ENCODE peak calls at places on chromosomes 12 and 14, in seven cellular contexts. B is left ventricle myocardium inferior; P is activated CD4-positive, alpha-beta T cell treated with anti-CD3 and anti-CD28 coated beads for 48 hours; D is stimulated activated effector memory CD8-positive, alpha-beta T cell treated with anti-CD3 and anti-CD28 coated beads, Interleukin-12 subunit alpha, Interleukin-12 subunit beta, amount 100 ng/mL, for 72 hours; R is choroid plexus epithelial cell; K is posterior cingulate gyrus; A is stimulated activated naive CD4-positive, alpha-beta T cell. W is an unnamed sample.

GRCh38 chr14:75132374-75133086 is 5.7 kb upstream of the NEK9 start:
- DNase-seq in P (peak), R (peak), B (no peak), D (peak), A (peak), K (no peak), W (peak)

GRCh38 chr12:11716794-11717532 is 67.5 kb downstream of the ETV6 start:
- DNase-seq in P (no peak), R (no peak), D (no peak), B (no peak), K (no peak), A (no peak), W (no peak)

GRCh38 chr12:5155866-5156265 is 112.2 kb downstream of the KCNA5 start:
- DNase-seq in P (no peak), D (no peak), R (no peak), B (no peak), K (no peak), A (no peak), W (no peak)

GRCh38 chr12:27561535-27562350 is 37.7 kb downstream of the PPFIBP1 start:
- DNase-seq in D (no peak), K (peak), P (no peak), R (no peak), A (no peak), B (no peak), W (no peak)

GRCh38 chr14:68792830-68793733 is at the start of gene ZFP36L1:
- DNase-seq in B (peak), D (peak), P (peak), R (peak), K (peak), A (peak), W (peak)

GRCh38 chr12:20492251-20492728 is 124.0 kb downstream of the PDE3A start:
- DNase-seq in K (no peak), B (no peak), D (no peak), R (peak), P (peak), A (no peak), W (no peak)

GRCh38 chr12:115354007-115354452 is 670.1 kb upstream of the TBX3 start:
- DNase-seq in B (no peak), A (no peak), P (peak), R (peak), K (no peak), D (no peak), W (no peak)

GRCh38 chr14:24941719-24942118 is 108.2 kb downstream of the STXBP6 start:
- DNase-seq in B (no peak), R (no peak), A (no peak), K (peak), D (no peak), P (no peak), W (no peak)

GRCh38 chr12:49043856-49044258 is 16.7 kb downstream of the KMT2D start:
- DNase-seq in D (peak), A (peak), P (peak), K (peak), R (peak), B (peak), W (peak)

GRCh38 chr14:55102141-55102547 is 26.9 kb upstream of the LGALS3 start:
- DNase-seq in B (peak), A (no peak), K (peak), D (peak), R (peak), P (peak), W (peak)

GRCh38 chr12:120965534-120966091 is 12.7 kb upstream of the HNF1A start:
- DNase-seq in R (no peak), K (no peak), P (no peak), A (no peak), B (no peak), D (no peak), W (no peak)

GRCh38 chr12:51238037-51238509 is 553 bp upstream of the DAZAP2 start:
- DNase-seq in R (peak), D (no peak), A (no peak), P (no peak), B (no peak), K (no peak), W (no peak)

W was measured in GM18507.